ENCODE peak calls at places on chromosomes 16 and 17, in seven cellular contexts. V is CD8-positive, alpha-beta T cell; M is GM23338; W is stomach; Q is hepatocyte; I is endodermal cell; U is neural progenitor cell. Z is an unnamed sample.
A peak's percentile ranks its signal among the peaks of the same experiment; 100 is the strongest.

GRCh38 chr17:18378205-18378505 is 577 bp downstream of the EVPLL start:
- DNase-seq in U (no peak), I (no peak), W (no peak), M (no peak), V (no peak), Q (no peak), Z (no peak)

GRCh38 chr16:81636298-81636960 is 142.7 kb upstream of the PLCG2 start:
- DNase-seq in I (no peak), W (no peak), M (no peak), Q (no peak), V (no peak), U (no peak), Z (no peak)

GRCh38 chr17:4409659-4410058 is 24.1 kb upstream of the SPNS3 start:
- DNase-seq in M (no peak), I (no peak), V (no peak), W (no peak), Q (no peak), U (no peak), Z (no peak)

GRCh38 chr17:21537302-21537701 is 155.0 kb upstream of the KCNJ18 start:
- DNase-seq in I (no peak), V (no peak), Q (no peak), M (no peak), W (no peak), U (no peak), Z (no peak)

GRCh38 chr17:70138309-70138865 is 30.9 kb upstream of the KCNJ2 start:
- DNase-seq in I (no peak), Q (no peak), U (no peak), M (no peak), W (no peak), V (no peak), Z (no peak)

GRCh38 chr16:88613911-88614817 is 24.2 kb upstream of the IL17C start:
- DNase-seq in V (no peak), W (no peak), M (no peak), I (no peak), Q (no peak), U (no peak), Z (no peak)

GRCh38 chr17:48231995-48232729 is 124.6 kb downstream of the SNX11 start:
- DNase-seq in U (no peak), W (no peak), M (no peak), I (no peak), V (no peak), Q (no peak), Z (no peak)

GRCh38 chr17:64974750-64975317 is 55.6 kb upstream of the LRRC37A3 start:
- DNase-seq in Q (no peak), V (no peak), I (no peak), W (no peak), M (no peak), U (no peak), Z (no peak)

GRCh38 chr17:57674894-57675293 is 70.2 kb downstream of the CCDC182 start:
- DNase-seq in M (no peak), I (peak; percentile 39), W (no peak), Q (no peak), U (no peak), V (no peak), Z (no peak)

GRCh38 chr16:88502371-88502770 is 49.3 kb downstream of the ZFPM1 start:
- DNase-seq in W (no peak), U (no peak), V (no peak), Q (no peak), I (no peak), M (no peak), Z (peak; percentile 26)

GRCh38 chr17:65137076-65137935 is at the start of gene RGS9:
- DNase-seq in I (peak; percentile 99), W (peak; percentile 90), U (peak; percentile 91), M (peak; percentile 93), V (peak; percentile 83), Q (peak; percentile 90), Z (peak; percentile 80)

GRCh38 chr17:31494259-31495048 is 103.0 kb downstream of the RAB11FIP4 start:
- DNase-seq in V (peak; percentile 70), M (no peak), U (no peak), W (peak; percentile 44), I (no peak), Q (no peak), Z (no peak)

GRCh38 chr17:36742267-36743000 is 141.1 kb downstream of the MRM1 start:
- DNase-seq in Q (no peak), U (peak; percentile 75), M (peak; percentile 62), I (peak; percentile 86), V (no peak), W (no peak), Z (no peak)

GRCh38 chr17:40873801-40874200 is 6.8 kb upstream of the KRT12 start:
- DNase-seq in W (no peak), V (no peak), U (no peak), Q (no peak), I (no peak), M (no peak), Z (no peak)

GRCh38 chr17:40873255-40873654 is 6.2 kb upstream of the KRT12 start:
- DNase-seq in U (no peak), W (no peak), I (no peak), V (no peak), M (no peak), Q (no peak), Z (no peak)

GRCh38 chr17:40870136-40870535 is 3.1 kb upstream of the KRT12 start:
- DNase-seq in M (no peak), W (no peak), U (no peak), Q (no peak), V (no peak), I (no peak), Z (no peak)

GRCh38 chr17:40871316-40871715 is 4.3 kb upstream of the KRT12 start:
- DNase-seq in W (no peak), Q (no peak), M (no peak), U (no peak), V (no peak), I (no peak), Z (no peak)

DNA sequence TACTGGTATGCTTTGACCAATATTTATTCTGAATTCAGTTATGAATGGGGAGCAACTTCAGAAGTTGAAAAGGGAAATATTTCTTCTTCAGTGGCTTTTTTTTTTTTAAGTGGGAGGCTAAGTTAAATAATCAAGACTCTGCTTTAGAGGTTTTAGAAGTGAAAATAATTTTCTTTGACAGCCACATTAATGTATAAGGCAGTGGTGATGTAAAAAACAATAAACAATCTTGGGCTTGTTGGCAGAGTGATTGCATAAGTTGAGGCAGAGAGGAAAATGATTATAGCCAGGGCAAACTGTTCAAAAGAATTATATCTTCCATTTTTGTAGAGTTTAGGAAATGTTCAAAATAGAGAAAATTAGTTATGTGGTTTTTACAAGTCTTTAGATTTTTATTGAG is 5.4 kb upstream of the KRT12 start:
- DNase-seq in W (no peak), U (no peak), V (no peak), I (no peak), M (no peak), Q (no peak), Z (no peak)
- H3K27ac ChIP-seq in W (no peak overlapping the region), U (no peak overlapping the region), V (no peak overlapping the region), I (no peak overlapping the region), M (no peak overlapping the region), Q (no peak overlapping the region), Z (no peak overlapping the region)

GRCh38 chr16:6189216-6189615 is 1091.6 kb upstream of the EEF2KMT start:
- DNase-seq in Q (no peak), W (no peak), V (no peak), I (no peak), M (no peak), U (no peak), Z (no peak)
- H3K36me3 ChIP-seq in Q (no peaks in the 10 kb centered on the region), W (no peaks in the 10 kb centered on the region), V (no peaks in the 10 kb centered on the region), I (no peaks in the 10 kb centered on the region), M (no peaks in the 10 kb centered on the region), U (no peaks in the 10 kb centered on the region), Z (no peaks in the 10 kb centered on the region)

GRCh38 chr17:83099086-83099540 is 19.7 kb downstream of the METRNL start:
- DNase-seq in I (no peak), U (no peak), M (no peak), Q (no peak), V (no peak), W (no peak), Z (peak; percentile 63)
- H3K27ac ChIP-seq in I (no peak overlapping the region), U (no peak overlapping the region), M (no peak overlapping the region), Q (peak overlapping the region; percentile 62), V (no peak overlapping the region), W (no peak overlapping the region), Z (peak overlapping the region; percentile 51)

DNA sequence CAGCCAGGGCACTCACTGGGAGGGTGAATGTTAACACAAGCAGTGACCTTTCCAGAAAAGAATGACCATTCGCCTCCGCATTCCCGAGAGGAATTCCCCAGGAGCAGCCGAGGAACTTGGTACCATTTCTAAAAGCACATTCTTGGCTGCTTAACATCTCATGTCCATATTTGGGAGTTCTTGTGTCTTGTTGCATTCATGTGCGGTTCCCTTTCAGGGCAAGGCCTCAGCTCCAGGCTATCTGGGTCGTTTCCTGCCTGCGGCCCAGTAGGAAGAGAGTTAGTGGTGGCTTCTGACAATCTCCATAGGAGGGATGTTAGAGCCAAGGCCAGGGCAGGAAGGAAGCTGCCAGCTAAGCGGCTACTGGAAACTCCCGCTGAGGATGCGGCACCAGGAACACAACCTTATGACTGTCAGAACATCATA is 27.9 kb upstream of the MEAK7 start:
- DNase-seq in U (peak; percentile 90), I (peak; percentile 86), W (no peak), V (no peak), M (peak; percentile 90), Q (peak; percentile 54), Z (peak; percentile 40)
- H3K36me3 ChIP-seq in U (no peaks in the 10 kb centered on the region), I (no peaks in the 10 kb centered on the region), W (no peaks in the 10 kb centered on the region), V (no peaks in the 10 kb centered on the region), M (no peaks in the 10 kb centered on the region), Q (no peaks in the 10 kb centered on the region), Z (no peaks in the 10 kb centered on the region)

DNA sequence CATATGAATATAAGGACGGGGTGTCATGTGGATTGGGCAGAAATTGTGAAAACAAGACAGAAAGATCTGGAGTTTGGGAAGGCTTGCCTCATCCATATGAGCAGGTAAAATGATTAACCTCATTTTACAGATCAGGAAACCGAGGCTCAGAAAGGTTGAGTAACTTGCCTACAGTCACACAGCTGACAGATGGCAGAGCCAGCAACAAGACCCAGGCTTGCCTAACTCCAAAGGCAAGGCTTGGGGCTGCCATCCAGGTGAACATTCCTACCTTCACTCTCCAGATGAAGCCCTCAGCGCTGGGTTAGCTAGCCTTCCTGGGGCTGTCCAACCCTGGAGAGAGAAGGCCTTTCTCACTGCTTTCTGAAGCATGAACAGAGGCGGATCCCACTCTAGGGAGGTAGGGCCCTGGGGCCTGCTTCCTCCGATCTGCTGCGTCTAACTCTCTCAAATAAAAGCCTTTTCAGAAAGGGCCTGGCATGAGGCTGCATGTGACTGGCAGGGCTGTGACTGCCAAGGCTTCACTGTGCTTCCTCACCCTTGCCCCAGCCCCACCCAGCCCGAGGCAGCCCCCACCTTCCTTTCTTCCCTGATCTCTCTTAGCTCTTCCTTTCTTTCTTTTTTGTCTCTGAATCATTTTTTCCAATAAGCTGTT is 107.8 kb downstream of the GNAO1 start:
- DNase-seq in M (no peak), I (no peak), V (no peak), U (peak; percentile 60), W (no peak), Q (no peak), Z (no peak)
- H3K27ac ChIP-seq in M (no peak overlapping the region), I (peak overlapping the region; percentile 14), V (no peak overlapping the region), U (peak overlapping the region; percentile 60), W (no peak overlapping the region), Q (no peak overlapping the region), Z (no peak overlapping the region)

DNA sequence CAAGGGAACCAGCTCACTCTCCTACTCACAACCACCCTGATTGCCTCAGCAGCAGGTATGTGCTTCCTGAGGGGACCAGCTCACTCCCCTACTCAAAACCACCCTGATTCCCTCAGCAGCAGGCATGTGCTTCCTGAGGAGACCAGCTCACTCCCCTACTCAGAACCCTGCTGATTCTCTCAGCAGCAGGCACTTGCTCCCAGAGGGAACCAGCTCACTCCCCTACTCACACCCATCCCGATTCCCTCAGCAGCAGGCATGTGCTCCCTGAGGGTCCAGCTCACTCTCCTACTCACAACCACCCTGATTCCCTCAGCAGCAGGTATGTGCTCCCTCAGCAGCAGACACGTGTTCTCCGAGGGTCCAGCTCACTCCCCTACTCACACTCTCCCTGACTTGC is 26.1 kb upstream of the COG7 start:
- DNase-seq in V (no peak), Q (no peak), M (no peak), I (no peak), U (no peak), W (no peak), Z (no peak)
- H3K36me3 ChIP-seq in V (peaks cover 44% of the 10 kb centered on the region), Q (no peaks in the 10 kb centered on the region), M (peaks cover 63% of the 10 kb centered on the region), I (peaks cover 85% of the 10 kb centered on the region), U (no peaks in the 10 kb centered on the region), W (peaks cover 100% of the 10 kb centered on the region), Z (peaks cover 64% of the 10 kb centered on the region)